ENCODE peak calls at places on chromosomes 11 and 22, in six cellular contexts. J, O, H, K, V and R are unnamed samples.

GRCh38 chr22:46021577-46021976 is 44.6 kb upstream of the WNT7B start:
- DNase-seq in J (no peak), O (no peak), H (peak; percentile 0), K (peak; percentile 12), V (peak; percentile 10), R (no peak)

GRCh38 chr11:66277475-66278391 is at the start of gene CNIH2:
- DNase-seq in J (no peak), O (no peak), H (peak; percentile 47), K (no peak), V (no peak), R (no peak)

GRCh38 chr11:106333678-106334077 is 256.2 kb downstream of the AASDHPPT start:
- DNase-seq in J (no peak), O (no peak), H (no peak), K (no peak), V (no peak), R (no peak)

GRCh38 chr11:72234514-72234830 is 9.5 kb downstream of the PHOX2A start:
- DNase-seq in J (no peak), O (no peak), H (no peak), K (no peak), V (no peak), R (no peak)

GRCh38 chr11:95556011-95556341 is 233.6 kb downstream of the FAM76B start:
- DNase-seq in J (no peak), O (no peak), H (no peak), K (no peak), V (no peak), R (no peak)

GRCh38 chr11:124611016-124611571 is at the start of gene PANX3:
- DNase-seq in J (no peak), O (no peak), H (no peak), K (no peak), V (no peak), R (no peak)

GRCh38 chr11:62710001-62710345 is 2.5 kb downstream of the GNG3 start:
- DNase-seq in J (no peak), O (no peak), H (no peak), K (no peak), V (no peak), R (no peak)

GRCh38 chr11:73239111-73239521 is 21.0 kb downstream of the P2RY2 start:
- DNase-seq in J (peak; percentile 34), O (no peak), H (no peak), K (no peak), V (no peak), R (peak; percentile 32)

GRCh38 chr11:2825261-2825885 is 60.2 kb downstream of the CDKN1C start:
- DNase-seq in J (no peak), O (peak; percentile 26), H (peak; percentile 76), K (peak; percentile 83), V (peak; percentile 68), R (peak; percentile 81)

GRCh38 chr11:68763181-68763721 is 11.9 kb upstream of the TESMIN start:
- DNase-seq in J (no peak), O (no peak), H (peak; percentile 54), K (no peak), V (no peak), R (no peak)

GRCh38 chr11:103086461-103086860 is 5.5 kb downstream of the DCUN1D5 start:
- DNase-seq in J (no peak), O (no peak), H (no peak), K (no peak), V (no peak), R (no peak)

GRCh38 chr22:34833982-34834510 is 231.9 kb upstream of the ISX start:
- DNase-seq in J (no peak), O (no peak), H (no peak), K (no peak), V (no peak), R (no peak)

GRCh38 chr11:14342906-14343305 is 16.1 kb downstream of the RRAS2 start:
- DNase-seq in J (no peak), O (peak; percentile 48), H (no peak), K (no peak), V (no peak), R (no peak)

GRCh38 chr11:32829680-32830412 is at the start of gene PRRG4:
- DNase-seq in J (peak; percentile 46), O (no peak), H (peak; percentile 87), K (peak; percentile 21), V (peak; percentile 50), R (peak; percentile 19)

GRCh38 chr11:32176223-32176811 is 85.4 kb downstream of the RCN1 start:
- DNase-seq in J (peak; percentile 78), O (peak; percentile 48), H (peak; percentile 77), K (peak; percentile 80), V (peak; percentile 69), R (peak; percentile 49)

GRCh38 chr11:97019754-97020153 is 629.9 kb downstream of the JRKL start:
- DNase-seq in J (no peak), O (no peak), H (no peak), K (no peak), V (no peak), R (no peak)

GRCh38 chr11:94325681-94326080 is 21.3 kb downstream of the IZUMO1R start:
- DNase-seq in J (no peak), O (no peak), H (peak; percentile 48), K (no peak), V (no peak), R (no peak)

GRCh38 chr11:96113100-96113710 is 189.3 kb upstream of the MTMR2 start:
- DNase-seq in J (no peak), O (no peak), H (no peak), K (no peak), V (no peak), R (no peak)

GRCh38 chr11:16879690-16880089 is 134.5 kb downstream of the PLEKHA7 start:
- DNase-seq in J (no peak), O (no peak), H (no peak), K (no peak), V (no peak), R (no peak)

GRCh38 chr22:47102648-47103047 is 340.2 kb downstream of the TBC1D22A start:
- DNase-seq in J (no peak), O (no peak), H (no peak), K (no peak), V (no peak), R (no peak)

GRCh38 chr11:47523491-47524199 is 29.3 kb downstream of the CELF1 start:
- DNase-seq in J (no peak), O (peak; percentile 26), H (no peak), K (peak; percentile 62), V (peak; percentile 43), R (peak; percentile 68)

GRCh38 chr11:35852056-35852455 is 91.8 kb upstream of the LDLRAD3 start:
- DNase-seq in J (peak; percentile 49), O (no peak), H (peak; percentile 9), K (no peak), V (peak; percentile 41), R (peak; percentile 4)

GRCh38 chr22:27223317-27224177 is 566.2 kb downstream of the MIAT start:
- DNase-seq in J (no peak), O (peak; percentile 37), H (no peak), K (no peak), V (no peak), R (no peak)

GRCh38 chr22:24224468-24224867 is 20.4 kb downstream of the GGT5 start:
- DNase-seq in J (no peak), O (no peak), H (no peak), K (no peak), V (no peak), R (no peak)

GRCh38 chr22:24230911-24231656 is 13.8 kb downstream of the GGT5 start:
- DNase-seq in J (no peak), O (no peak), H (peak; percentile 58), K (no peak), V (no peak), R (no peak)

GRCh38 chr22:24219750-24220149 is 25.1 kb downstream of the GGT5 start:
- DNase-seq in J (no peak), O (no peak), H (no peak), K (no peak), V (no peak), R (no peak)

GRCh38 chr22:24225951-24226350 is 18.9 kb downstream of the GGT5 start:
- DNase-seq in J (no peak), O (no peak), H (no peak), K (no peak), V (no peak), R (no peak)

GRCh38 chr22:24225044-24225601 is 19.8 kb downstream of the GGT5 start:
- DNase-seq in J (no peak), O (no peak), H (no peak), K (no peak), V (no peak), R (no peak)
- H3K4me3 ChIP-seq in J (no peak overlapping the region), O (no peak overlapping the region), H (no peak overlapping the region), K (no peak overlapping the region), V (no peak overlapping the region), R (no peak overlapping the region)

GRCh38 chr11:19767691-19768151 is 55.1 kb downstream of the NAV2 start:
- DNase-seq in J (no peak), O (no peak), H (no peak), K (no peak), V (no peak), R (no peak)

GRCh38 chr11:19766810-19767209 is 54.2 kb downstream of the NAV2 start:
- DNase-seq in J (no peak), O (no peak), H (no peak), K (no peak), V (no peak), R (peak; percentile 54)

GRCh38 chr11:19768197-19768596 is 55.6 kb downstream of the NAV2 start:
- DNase-seq in J (no peak), O (no peak), H (no peak), K (no peak), V (no peak), R (no peak)

GRCh38 chr11:19768815-19769214 is 56.2 kb downstream of the NAV2 start:
- DNase-seq in J (no peak), O (no peak), H (no peak), K (no peak), V (no peak), R (no peak)

GRCh38 chr11:19766206-19766605 is 53.6 kb downstream of the NAV2 start:
- DNase-seq in J (no peak), O (no peak), H (no peak), K (no peak), V (no peak), R (no peak)
- H3K27me3 ChIP-seq in J (no peaks in the 10 kb centered on the region), O (peaks cover 4% of the 10 kb centered on the region), H (no peaks in the 10 kb centered on the region), K (no peaks in the 10 kb centered on the region), V (no peaks in the 10 kb centered on the region), R (no peaks in the 10 kb centered on the region)

GRCh38 chr11:129590753-129591475 is 215.3 kb downstream of the BARX2 start:
- DNase-seq in J (no peak), O (no peak), H (no peak), K (no peak), V (no peak), R (no peak)

GRCh38 chr11:129592191-129592590 is 216.5 kb downstream of the BARX2 start:
- DNase-seq in J (no peak), O (no peak), H (no peak), K (no peak), V (no peak), R (no peak)

GRCh38 chr11:129591527-129591926 is 215.9 kb downstream of the BARX2 start:
- DNase-seq in J (no peak), O (no peak), H (no peak), K (no peak), V (no peak), R (no peak)

GRCh38 chr11:129589190-129589589 is 213.5 kb downstream of the BARX2 start:
- DNase-seq in J (no peak), O (no peak), H (no peak), K (no peak), V (no peak), R (no peak)

GRCh38 chr11:129590030-129590752 is 214.5 kb downstream of the BARX2 start:
- DNase-seq in J (no peak), O (no peak), H (no peak), K (no peak), V (no peak), R (no peak)
- H3K4me3 ChIP-seq in J (no peak overlapping the region), O (no peak overlapping the region), H (no peak overlapping the region), K (no peak overlapping the region), V (no peak overlapping the region), R (no peak overlapping the region)

GRCh38 chr22:44965171-44965570 is 44.6 kb downstream of the PHF21B start:
- DNase-seq in J (no peak), O (no peak), H (no peak), K (no peak), V (no peak), R (no peak)
- H3K27me3 ChIP-seq in J (no peaks in the 10 kb centered on the region), O (peaks cover 7% of the 10 kb centered on the region), H (peaks cover 4% of the 10 kb centered on the region), K (no peaks in the 10 kb centered on the region), V (no peaks in the 10 kb centered on the region), R (no peaks in the 10 kb centered on the region)